ENCODE peak calls at places on chromosomes 12 and 14, in nine cellular contexts. M is DMS 273 treated with DMSO at 0.1 percent for 48 hours; U is Caki2; C is fibroblast of lung; V is KBM-7; F is AG08395; N is CD4-positive, CD25-positive, alpha-beta regulatory T cell; O is T-helper 2 cell; T is colonic mucosa. D is an unnamed sample.

GRCh38 chr12:21509768-21510167 is 8.2 kb downstream of the GOLT1B start:
- DNase-seq in M (no peak), U (no peak), C (no peak), V (no peak), F (no peak), N (no peak), O (no peak), T (no peak), D (no peak)

GRCh38 chr12:104507672-104508071 is 50.9 kb downstream of the CHST11 start:
- DNase-seq in M (no peak), U (no peak), C (no peak), V (no peak), F (no peak), N (no peak), O (no peak), T (no peak), D (no peak)

GRCh38 chr12:106301611-106302321 is 767 bp upstream of the TCP11L2 start:
- DNase-seq in M (peak), U (peak), C (peak), V (peak), F (no peak), N (peak), O (peak), T (peak), D (peak)

GRCh38 chr14:90487031-90487430 is 90.2 kb downstream of the CALM1 start:
- DNase-seq in M (peak), U (no peak), C (peak), V (peak), F (no peak), N (no peak), O (no peak), T (no peak), D (peak)

GRCh38 chr14:23071975-23072539 is 14.7 kb upstream of the CDH24 start:
- DNase-seq in M (no peak), U (no peak), C (no peak), V (no peak), F (no peak), N (no peak), O (no peak), T (peak), D (no peak)

GRCh38 chr14:61644834-61645233 is 50.5 kb upstream of the HIF1A start:
- DNase-seq in M (peak), U (peak), C (peak), V (no peak), F (no peak), N (no peak), O (no peak), T (no peak), D (no peak)

GRCh38 chr12:81668475-81668874 is 90.7 kb downstream of the PPFIA2 start:
- DNase-seq in M (no peak), U (peak), C (peak), V (no peak), F (peak), N (no peak), O (no peak), T (no peak), D (no peak)

GRCh38 chr12:46558696-46559095 is 186.1 kb upstream of the SLC38A2 start:
- DNase-seq in M (no peak), U (no peak), C (peak), V (no peak), F (no peak), N (no peak), O (no peak), T (no peak), D (no peak)

GRCh38 chr12:14824012-14824634 is 10.1 kb upstream of the SMCO3 start:
- DNase-seq in M (no peak), U (no peak), C (peak), V (no peak), F (no peak), N (no peak), O (no peak), T (no peak), D (no peak)

GRCh38 chr14:35499180-35499579 is 34.8 kb upstream of the INSM2 start:
- DNase-seq in M (no peak), U (no peak), C (no peak), V (no peak), F (no peak), N (no peak), O (no peak), T (no peak), D (no peak)

GRCh38 chr14:103033744-103034143 is 23.6 kb downstream of the CDC42BPB start:
- DNase-seq in M (no peak), U (no peak), C (no peak), V (no peak), F (no peak), N (no peak), O (no peak), T (peak), D (no peak)

GRCh38 chr14:21102472-21103164 is 1.8 kb downstream of the TMEM253 start:
- DNase-seq in M (no peak), U (no peak), C (no peak), V (no peak), F (no peak), N (no peak), O (no peak), T (peak), D (no peak)

GRCh38 chr12:52285851-52286530 is 5.3 kb downstream of the KRT81 start:
- DNase-seq in M (no peak), U (no peak), C (no peak), V (no peak), F (no peak), N (no peak), O (no peak), T (no peak), D (peak)

GRCh38 chr12:75862692-75863471 is 168.7 kb downstream of the PHLDA1 start:
- DNase-seq in M (no peak), U (peak), C (peak), V (no peak), F (peak), N (no peak), O (no peak), T (no peak), D (no peak)

GRCh38 chr14:106883218-106883692 is 1356.9 kb downstream of the TMEM121 start:
- DNase-seq in M (no peak), U (peak), C (no peak), V (peak), F (no peak), N (no peak), O (peak), T (no peak), D (no peak)

GRCh38 chr12:71810905-71811304 is 28.7 kb upstream of the TBC1D15 start:
- DNase-seq in M (no peak), U (no peak), C (no peak), V (no peak), F (no peak), N (no peak), O (no peak), T (no peak), D (no peak)

GRCh38 chr14:22432348-22432976 is 156.6 kb downstream of the DAD1 start:
- DNase-seq in M (peak), U (peak), C (peak), V (peak), F (peak), N (no peak), O (no peak), T (peak), D (no peak)

GRCh38 chr14:63203618-63204406 is 431 bp upstream of the RHOJ start:
- DNase-seq in M (peak), U (peak), C (peak), V (peak), F (peak), N (no peak), O (no peak), T (peak), D (peak)

GRCh38 chr12:43551971-43552559 is at the start of gene ADAMTS20:
- DNase-seq in M (no peak), U (no peak), C (peak), V (no peak), F (no peak), N (no peak), O (no peak), T (no peak), D (no peak)

D was measured in dorsolateral prefrontal cortex.